ENCODE peak calls at places on chromosomes 16 and 17, in five cellular contexts. O is fibroblast of lung, L is transverse colon, X is tibial artery, G is colonic mucosa. I is an unnamed sample.

GRCh38 chr17:80095038-80095843 is 6.1 kb upstream of the GAA start:
- DNase-seq in L (no peak), G (no peak), X (no peak), O (no peak), I (no peak)

GRCh38 chr17:40437095-40437732 is 6.0 kb upstream of the IGFBP4 start:
- DNase-seq in X (no peak), O (peak; percentile 27), G (no peak), L (no peak), I (no peak)

GRCh38 chr16:88508868-88509748 is 56.0 kb downstream of the ZFPM1 start:
- DNase-seq in X (no peak), O (no peak), L (peak; percentile 53), G (peak; percentile 81), I (peak; percentile 91)

GRCh38 chr17:40121191-40121885 is 433 bp upstream of the MSL1 start:
- DNase-seq in X (no peak), L (peak; percentile 59), G (peak; percentile 60), O (peak; percentile 56), I (peak; percentile 51)

GRCh38 chr16:81505011-81505660 is 60.5 kb downstream of the CMIP start:
- DNase-seq in L (peak; percentile 48), G (no peak), O (no peak), X (no peak), I (no peak)

GRCh38 chr16:54355251-54355650 is 68.7 kb upstream of the IRX3 start:
- DNase-seq in G (no peak), X (no peak), L (no peak), O (peak; percentile 61), I (no peak)

GRCh38 chr17:41009301-41009760 is 403 bp upstream of the KRTAP3-1 start:
- DNase-seq in O (no peak), X (no peak), L (no peak), G (no peak), I (no peak)

GRCh38 chr16:70161350-70161749 is 12.2 kb upstream of the CLEC18C start:
- DNase-seq in O (no peak), X (no peak), L (no peak), G (no peak), I (no peak)

GRCh38 chr16:88905563-88905962 is 39.1 kb upstream of the PABPN1L start:
- DNase-seq in L (no peak), X (no peak), G (no peak), O (no peak), I (no peak)

DNA sequence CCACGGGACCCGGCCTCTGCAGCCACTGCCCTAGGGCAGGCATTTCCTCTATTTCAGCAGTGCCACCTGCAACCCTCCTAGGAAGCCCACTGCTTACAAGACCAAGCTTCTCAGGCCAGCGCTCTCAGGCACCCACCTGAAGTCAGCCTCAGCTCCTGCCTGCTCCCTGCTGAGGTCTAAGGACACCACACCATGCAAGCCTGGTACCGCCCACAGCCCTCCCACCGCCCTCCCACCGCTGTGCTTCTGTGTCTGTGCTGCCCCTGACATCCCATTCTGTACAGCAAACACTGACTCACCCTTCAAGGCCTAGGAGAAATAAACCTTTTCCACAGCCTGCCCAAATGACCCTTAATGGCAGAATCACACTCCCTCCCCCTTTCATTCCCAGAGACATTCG is 6.3 kb downstream of the CLUH start:
- DNase-seq in O (peak; percentile 70), G (no peak), L (no peak), X (no peak), I (no peak)
- H3K4me1 ChIP-seq in O (peaks cover 16% of the 10 kb centered on the region), G (peaks cover 19% of the 10 kb centered on the region), L (peaks cover 26% of the 10 kb centered on the region), X (peaks cover 34% of the 10 kb centered on the region), I (peaks cover 47% of the 10 kb centered on the region)

GRCh38 chr17:77371117-77371887 is 230.5 kb downstream of the SEC14L1 start:
- DNase-seq in O (no peak), L (no peak), G (no peak), X (no peak), I (no peak)
- H3K4me1 ChIP-seq in O (peaks cover 39% of the 10 kb centered on the region), L (peaks cover 40% of the 10 kb centered on the region), G (peaks cover 31% of the 10 kb centered on the region), X (peaks cover 51% of the 10 kb centered on the region), I (peaks cover 69% of the 10 kb centered on the region)

DNA sequence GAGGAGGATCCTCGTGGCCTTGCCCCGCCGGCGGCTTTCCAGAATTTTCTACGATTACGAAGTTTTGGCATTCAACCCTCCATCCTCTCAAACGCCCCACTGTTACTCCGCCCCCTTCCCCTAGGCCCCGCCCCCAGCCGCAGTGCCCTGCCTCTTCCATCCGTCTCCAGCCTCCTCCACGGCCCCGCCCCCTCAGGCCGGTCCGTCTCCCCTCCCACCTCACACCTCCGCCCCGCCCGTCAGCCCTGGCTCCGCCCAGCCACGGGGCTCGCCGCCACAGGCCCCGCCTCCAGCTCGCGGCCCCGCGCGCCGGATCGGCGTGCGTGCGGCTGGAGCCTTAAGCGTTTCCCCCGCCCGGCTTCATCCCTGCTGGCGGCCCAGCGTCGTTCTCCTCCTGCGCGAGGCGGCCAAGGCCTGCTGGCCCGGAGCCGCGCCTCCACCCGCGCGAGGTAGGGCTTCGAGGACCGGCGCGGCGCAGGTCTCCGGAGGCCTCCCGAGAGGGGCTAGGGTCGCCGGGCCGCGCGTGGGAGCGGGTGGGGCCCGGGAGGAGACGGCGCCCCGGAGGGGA is at the start of the genes C17orf67 and DGKE:
- DNase-seq in L (peak; percentile 99), X (peak; percentile 99), G (peak; percentile 100), O (peak; percentile 96), I (peak; percentile 99)
- H3K4me1 ChIP-seq in L (peaks cover 18% of the 10 kb centered on the region), X (peaks cover 21% of the 10 kb centered on the region), G (peaks cover 9% of the 10 kb centered on the region), O (peaks cover 11% of the 10 kb centered on the region), I (peaks cover 68% of the 10 kb centered on the region)

DNA sequence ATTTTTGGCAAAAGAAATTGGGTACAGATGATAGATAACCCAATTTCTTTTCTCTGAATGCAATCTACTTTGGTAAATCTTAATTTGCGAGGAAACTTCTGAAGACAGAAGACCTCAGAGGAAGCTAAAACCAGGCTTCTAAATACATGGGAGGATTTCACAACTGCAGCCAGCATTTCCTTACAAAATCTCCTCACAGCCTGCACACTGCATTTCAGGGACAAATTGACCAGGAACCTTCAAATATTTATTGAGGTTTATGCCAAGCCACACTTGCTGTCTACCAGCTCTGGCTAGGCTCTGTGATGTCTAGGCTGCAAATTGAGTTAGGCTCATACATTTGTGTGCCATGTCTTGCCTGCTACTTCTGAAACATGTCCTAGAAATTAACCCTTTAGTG is 167.3 kb upstream of the CDH5 start:
- DNase-seq in X (no peak), O (peak; percentile 52), L (no peak), G (no peak), I (no peak)
- H3K4me1 ChIP-seq in X (no peaks in the 10 kb centered on the region), O (no peaks in the 10 kb centered on the region), L (no peaks in the 10 kb centered on the region), G (no peaks in the 10 kb centered on the region), I (no peaks in the 10 kb centered on the region)

GRCh38 chr17:16243385-16243784 is 26.4 kb downstream of the PIGL start:
- DNase-seq in L (no peak), O (peak; percentile 36), X (no peak), G (no peak), I (no peak)
- H3K4me1 ChIP-seq in L (no peaks in the 10 kb centered on the region), O (no peaks in the 10 kb centered on the region), X (no peaks in the 10 kb centered on the region), G (no peaks in the 10 kb centered on the region), I (no peaks in the 10 kb centered on the region)

GRCh38 chr17:17032131-17032692 is 10.0 kb upstream of the MPRIP start:
- DNase-seq in G (peak; percentile 49), L (peak; percentile 64), O (peak; percentile 58), X (peak; percentile 50), I (peak; percentile 88)

GRCh38 chr17:17028878-17029535 is 13.2 kb upstream of the MPRIP start:
- DNase-seq in X (no peak), G (no peak), L (no peak), O (no peak), I (no peak)

GRCh38 chr17:17030515-17031211 is 11.6 kb upstream of the MPRIP start:
- DNase-seq in G (no peak), X (no peak), L (no peak), O (no peak), I (no peak)

GRCh38 chr17:17028059-17028877 is 14.0 kb upstream of the MPRIP start:
- DNase-seq in X (no peak), O (peak; percentile 51), G (peak; percentile 95), L (peak; percentile 96), I (peak; percentile 86)

GRCh38 chr17:17029938-17030337 is 12.3 kb upstream of the MPRIP start:
- DNase-seq in X (no peak), G (no peak), O (no peak), L (no peak), I (no peak)
- H3K4me1 ChIP-seq in X (peaks cover 35% of the 10 kb centered on the region), G (peaks cover 20% of the 10 kb centered on the region), O (peaks cover 9% of the 10 kb centered on the region), L (peaks cover 12% of the 10 kb centered on the region), I (peaks cover 42% of the 10 kb centered on the region)

GRCh38 chr17:34254651-34255380 is at the start of gene CCL2:
- DNase-seq in X (peak; percentile 85), L (peak; percentile 50), G (peak; percentile 65), O (peak; percentile 66), I (peak; percentile 75)

GRCh38 chr17:34251186-34251585 is 3.9 kb upstream of the CCL2 start:
- DNase-seq in O (no peak), L (no peak), X (no peak), G (no peak), I (no peak)

GRCh38 chr17:34254146-34254545 is 939 bp upstream of the CCL2 start:
- DNase-seq in L (no peak), G (no peak), O (peak; percentile 45), X (peak; percentile 38), I (no peak)

GRCh38 chr17:34252138-34252889 is 2.8 kb upstream of the CCL2 start:
- DNase-seq in G (peak; percentile 73), X (peak; percentile 94), L (peak; percentile 81), O (peak; percentile 80), I (peak; percentile 91)

GRCh38 chr17:34252890-34253525 is 2.1 kb upstream of the CCL2 start:
- DNase-seq in X (no peak), L (no peak), O (no peak), G (no peak), I (no peak)
- H3K4me1 ChIP-seq in X (peaks cover 86% of the 10 kb centered on the region), L (peaks cover 43% of the 10 kb centered on the region), O (peaks cover 40% of the 10 kb centered on the region), G (no peaks in the 10 kb centered on the region), I (peaks cover 75% of the 10 kb centered on the region)

GRCh38 chr17:77432791-77433190 is 292.0 kb downstream of the SEC14L1 start:
- DNase-seq in G (no peak), X (no peak), L (no peak), O (no peak), I (no peak)
- H3K4me1 ChIP-seq in G (peaks cover 27% of the 10 kb centered on the region), X (peaks cover 90% of the 10 kb centered on the region), L (peaks cover 65% of the 10 kb centered on the region), O (peaks cover 65% of the 10 kb centered on the region), I (peaks cover 47% of the 10 kb centered on the region)

GRCh38 chr16:22668318-22668717 is 145.6 kb upstream of the HS3ST2 start:
- DNase-seq in L (no peak), G (no peak), X (no peak), O (no peak), I (no peak)
- H3K4me1 ChIP-seq in L (peaks cover 3% of the 10 kb centered on the region), G (no peaks in the 10 kb centered on the region), X (peaks cover 8% of the 10 kb centered on the region), O (no peaks in the 10 kb centered on the region), I (no peaks in the 10 kb centered on the region)

I was measured in body of pancreas.